ENCODE peak calls at places on chromosome 18, in seven cellular contexts. N, U, L, W, R, P and O are unnamed samples.

GRCh38 chr18:3703732-3704176 is 253.8 kb downstream of the TGIF1 start:
- DNase-seq in N (peak), U (peak), L (peak), W (peak), R (peak), P (peak), O (peak)

GRCh38 chr18:47720741-47721140 is 209.7 kb downstream of the SMAD2 start:
- DNase-seq in N (no peak), U (no peak), L (no peak), W (no peak), R (no peak), P (no peak), O (no peak)

GRCh38 chr18:72174972-72175649 is 369.0 kb downstream of the CBLN2 start:
- DNase-seq in N (no peak), U (no peak), L (no peak), W (no peak), R (no peak), P (no peak), O (no peak)

GRCh38 chr18:57107141-57107832 is 39.6 kb upstream of the BOD1L2 start:
- DNase-seq in N (no peak), U (no peak), L (peak), W (peak), R (no peak), P (peak), O (peak)

GRCh38 chr18:6004683-6005082 is 109.4 kb upstream of the TMEM200C start:
- DNase-seq in N (no peak), U (no peak), L (no peak), W (no peak), R (no peak), P (no peak), O (no peak)

GRCh38 chr18:3012920-3013810 is at the start of gene LPIN2:
- DNase-seq in N (peak), U (peak), L (peak), W (peak), R (peak), P (peak), O (peak)

GRCh38 chr18:23890589-23890988 is 124.0 kb upstream of the TTC39C start:
- DNase-seq in N (no peak), U (no peak), L (no peak), W (peak), R (no peak), P (peak), O (no peak)

GRCh38 chr18:40413160-40413559 is 1541.9 kb upstream of the PIK3C3 start:
- DNase-seq in N (no peak), U (no peak), L (peak), W (peak), R (peak), P (no peak), O (peak)

GRCh38 chr18:2846241-2846637 is 567 bp upstream of the EMILIN2 start:
- DNase-seq in N (peak), U (no peak), L (peak), W (no peak), R (no peak), P (peak), O (no peak)

GRCh38 chr18:36756262-36756661 is 72.5 kb downstream of the TPGS2 start:
- DNase-seq in N (no peak), U (no peak), L (no peak), W (no peak), R (no peak), P (peak), O (no peak)

GRCh38 chr18:69490813-69491212 is 90.1 kb downstream of the DOK6 start:
- DNase-seq in N (no peak), U (no peak), L (no peak), W (peak), R (peak), P (peak), O (no peak)

GRCh38 chr18:35024965-35025364 is 16.2 kb upstream of the MAPRE2 start:
- DNase-seq in N (peak), U (no peak), L (peak), W (peak), R (no peak), P (peak), O (no peak)

GRCh38 chr18:48833701-48834394 is 116.9 kb downstream of the SMAD7 start:
- DNase-seq in N (peak), U (no peak), L (no peak), W (peak), R (peak), P (no peak), O (no peak)

GRCh38 chr18:32730620-32731021 is 42.2 kb downstream of the KLHL14 start:
- DNase-seq in N (no peak), U (no peak), L (no peak), W (no peak), R (no peak), P (peak), O (no peak)

GRCh38 chr18:6724331-6724730 is 5.2 kb upstream of the ARHGAP28 start:
- DNase-seq in N (no peak), U (no peak), L (no peak), W (no peak), R (no peak), P (no peak), O (no peak)

GRCh38 chr18:23321996-23322395 is 131.1 kb upstream of the RIOK3 start:
- DNase-seq in N (no peak), U (no peak), L (no peak), W (no peak), R (no peak), P (no peak), O (no peak)

GRCh38 chr18:77346446-77346845 is 96.8 kb downstream of the GALR1 start:
- DNase-seq in N (no peak), U (no peak), L (no peak), W (peak), R (no peak), P (peak), O (no peak)

GRCh38 chr18:50193796-50194622 is 938 bp downstream of the MYO5B start:
- DNase-seq in N (no peak), U (no peak), L (peak), W (peak), R (peak), P (no peak), O (peak)

GRCh38 chr18:48959921-48960920 is 9.5 kb upstream of the SMAD7 start:
- DNase-seq in N (no peak), U (no peak), L (peak), W (no peak), R (no peak), P (peak), O (no peak)

GRCh38 chr18:63515279-63515678 is 26.9 kb upstream of the SERPINB12 start:
- DNase-seq in N (no peak), U (no peak), L (no peak), W (no peak), R (no peak), P (no peak), O (no peak)
- TF ChIP-seq CTCF in N (no peak), U (peak), L (no peak), W (peak), R (peak), P (peak), O (peak)

DNA sequence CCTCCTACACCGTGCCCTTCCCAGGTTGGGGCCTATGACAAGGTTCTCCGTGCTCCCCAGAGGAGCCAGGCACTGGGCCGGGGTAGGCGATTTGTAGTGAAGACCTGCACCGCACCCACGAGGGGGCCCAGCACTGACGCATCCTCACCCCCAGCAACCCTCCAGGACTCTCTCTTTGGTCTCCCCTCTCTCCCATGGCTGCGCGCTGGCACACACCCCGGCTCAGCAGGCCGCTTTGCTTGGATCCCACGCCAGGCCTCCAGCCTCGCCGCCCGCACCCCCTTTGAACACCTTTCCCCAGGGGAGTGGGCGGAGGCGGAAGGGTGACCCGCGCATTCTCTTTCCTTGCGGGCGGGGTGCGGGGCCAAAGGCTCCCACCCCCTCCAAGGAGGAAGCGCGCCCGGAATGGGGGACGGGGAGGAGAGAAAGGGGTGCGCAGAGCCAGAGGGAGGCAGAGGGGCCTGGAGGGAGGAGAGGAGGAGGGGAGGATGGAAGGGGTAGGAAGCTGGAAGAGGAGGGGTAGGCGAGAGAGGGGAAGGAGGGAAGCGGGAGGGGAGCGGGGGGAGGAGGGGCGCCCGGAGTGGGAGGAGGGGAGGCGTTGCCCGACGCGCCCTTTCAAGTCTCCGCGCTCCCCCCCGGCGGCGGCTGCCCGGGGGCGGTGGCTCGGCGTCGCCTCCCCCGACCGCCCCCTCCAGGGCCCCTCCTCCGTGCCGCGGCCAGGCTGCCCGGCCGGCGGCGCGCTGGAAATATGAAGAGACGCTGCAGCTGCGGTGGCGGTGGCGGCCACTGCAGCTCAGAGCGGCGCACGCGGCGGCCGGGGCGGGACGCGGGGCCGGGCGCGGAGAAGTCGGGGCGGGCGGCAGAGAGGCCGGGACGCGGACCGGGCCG is at the start of gene APCDD1:
- DNase-seq in N (peak), U (peak), L (peak), W (no peak), R (peak), P (no peak), O (peak)
- TF ChIP-seq CTCF in N (no peak), U (no peak), L (no peak), W (no peak), R (no peak), P (no peak), O (no peak)

DNA sequence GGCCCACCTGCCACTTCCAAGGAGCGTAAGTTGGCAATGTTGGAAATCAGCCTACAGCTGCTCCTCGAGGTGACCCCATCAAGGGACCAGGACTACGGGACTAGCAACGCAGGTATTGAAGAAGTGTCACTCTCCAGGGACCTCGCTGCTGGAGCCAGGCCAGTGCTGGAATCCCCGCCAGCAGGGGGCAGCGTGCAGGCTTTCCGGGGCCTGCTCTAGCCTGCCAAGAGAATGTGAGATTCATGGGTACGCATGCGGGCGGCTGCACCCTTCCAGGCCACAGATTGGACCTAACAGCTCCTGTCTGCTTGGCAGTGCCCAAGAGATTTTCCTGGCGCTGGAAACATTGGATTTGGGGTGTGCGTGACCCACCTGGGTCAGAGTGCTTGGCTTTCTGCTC is 182.8 kb upstream of the RAB12 start:
- DNase-seq in N (no peak), U (no peak), L (no peak), W (no peak), R (peak), P (no peak), O (peak)
- TF ChIP-seq CTCF in N (peak), U (peak), L (no peak), W (peak), R (peak), P (no peak), O (peak)

DNA sequence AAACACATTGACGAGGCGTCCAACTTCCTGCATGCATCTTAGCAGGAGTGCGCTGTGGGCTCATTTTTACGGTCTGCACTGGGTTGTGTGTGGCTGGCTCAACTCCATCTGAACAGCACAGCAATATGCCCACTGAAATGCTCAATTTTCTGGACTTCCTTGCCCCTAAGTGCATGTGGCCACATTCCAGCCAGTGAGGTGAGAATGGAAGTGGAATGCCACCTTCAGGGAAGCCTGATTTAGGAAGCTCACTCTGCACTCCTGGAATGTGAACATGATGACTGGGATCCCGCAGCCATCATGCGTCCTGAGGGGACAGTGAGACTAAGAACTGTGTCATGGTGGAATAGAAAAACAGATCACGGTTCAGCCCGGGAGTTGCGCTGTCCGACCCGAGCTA is 76.2 kb downstream of the PSMG2 start:
- DNase-seq in N (no peak), U (no peak), L (no peak), W (no peak), R (no peak), P (no peak), O (no peak)
- TF ChIP-seq CTCF in N (no peak), U (no peak), L (no peak), W (no peak), R (no peak), P (no peak), O (no peak)

DNA sequence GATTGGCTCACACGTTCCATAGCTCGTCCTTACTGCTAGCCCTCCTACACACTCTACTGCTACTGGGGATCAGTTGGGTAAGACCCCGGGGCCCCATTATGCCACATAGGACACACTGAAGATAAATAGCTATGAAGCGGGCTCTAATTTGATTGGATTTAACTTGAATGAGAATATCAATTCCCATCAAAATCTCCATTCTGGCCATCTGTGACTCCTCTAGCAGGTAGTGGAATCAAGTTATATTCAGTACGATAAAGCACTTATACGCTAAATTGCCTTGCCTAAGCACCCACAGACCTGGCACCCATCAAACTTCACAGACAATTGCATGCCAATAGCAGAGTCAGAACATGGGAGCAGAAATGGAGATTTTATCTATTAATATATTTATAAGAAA is 39.8 kb downstream of the CCDC68 start:
- DNase-seq in N (no peak), U (no peak), L (no peak), W (no peak), R (no peak), P (no peak), O (no peak)
- TF ChIP-seq CTCF in N (no peak), U (no peak), L (no peak), W (no peak), R (no peak), P (no peak), O (no peak)

GRCh38 chr18:79069792-79070151 is 578 bp downstream of the ATP9B start:
- DNase-seq in N (no peak), U (no peak), L (no peak), W (no peak), R (no peak), P (no peak), O (no peak)

GRCh38 chr18:79070486-79070885 is 1.3 kb downstream of the ATP9B start:
- DNase-seq in N (no peak), U (no peak), L (no peak), W (peak), R (no peak), P (peak), O (no peak)

GRCh38 chr18:79068299-79068945 is 772 bp upstream of the ATP9B start:
- DNase-seq in N (no peak), U (no peak), L (no peak), W (no peak), R (no peak), P (peak), O (no peak)

GRCh38 chr18:79067611-79068010 is 1.6 kb upstream of the ATP9B start:
- DNase-seq in N (no peak), U (no peak), L (no peak), W (no peak), R (no peak), P (no peak), O (no peak)

GRCh38 chr18:79068946-79069791 is at the start of gene ATP9B:
- DNase-seq in N (peak), U (peak), L (peak), W (peak), R (peak), P (peak), O (peak)
- TF ChIP-seq CTCF in N (peak), U (no peak), L (no peak), W (no peak), R (peak), P (no peak), O (no peak)

GRCh38 chr18:45688834-45689233 is 35.1 kb upstream of the SLC14A1 start:
- DNase-seq in N (no peak), U (no peak), L (no peak), W (no peak), R (no peak), P (no peak), O (no peak)
- TF ChIP-seq CTCF in N (no peak), U (no peak), L (no peak), W (no peak), R (no peak), P (no peak), O (no peak)